ENCODE peak calls at places on chromosome 22, in ten cellular contexts. W is stomach, P is fibroblast of lung, D is tibial nerve, G is DND-41, Z is astrocyte of the spinal cord, J is IMR-90, V is foreskin fibroblast, C is GM23338, Q is uterus. S is an unnamed sample.

GRCh38 chr22:21449531-21450319 is 17.5 kb upstream of the TMEM191C start:
- DNase-seq in C (no peak), Z (no peak), P (peak), W (peak), Q (no peak), G (no peak), V (no peak), J (peak), D (peak), S (no peak)

GRCh38 chr22:50308597-50308935 is 1.1 kb upstream of the PLXNB2 start:
- DNase-seq in W (no peak), P (peak), G (no peak), D (peak), J (peak), V (peak), Q (peak), C (no peak), Z (no peak), S (no peak)

GRCh38 chr22:50250555-50251471 is at the start of gene HDAC10:
- DNase-seq in C (peak), J (peak), Q (peak), D (no peak), Z (peak), V (peak), G (peak), W (peak), P (peak), S (peak)

GRCh38 chr22:24796860-24797259 is 9.2 kb upstream of the SGSM1 start:
- DNase-seq in W (no peak), C (no peak), Z (no peak), J (no peak), P (no peak), D (no peak), V (no peak), G (no peak), Q (no peak), S (no peak)

GRCh38 chr22:48761546-48761945 is 1066.1 kb downstream of the BRD1 start:
- DNase-seq in D (peak), P (no peak), C (no peak), Q (no peak), W (peak), G (no peak), V (no peak), J (no peak), Z (no peak), S (peak)

GRCh38 chr22:30097861-30098260 is 17.6 kb downstream of the HORMAD2 start:
- DNase-seq in P (no peak), Q (no peak), Z (no peak), W (no peak), V (no peak), C (no peak), G (no peak), D (no peak), J (no peak), S (no peak)

GRCh38 chr22:26169312-26170111 is at the start of gene SEZ6L:
- DNase-seq in Z (no peak), G (no peak), D (no peak), P (no peak), Q (no peak), C (peak), W (no peak), J (no peak), V (no peak), S (peak)

GRCh38 chr22:30947821-30948454 is 20.6 kb downstream of the MORC2 start:
- DNase-seq in Z (peak), Q (no peak), C (peak), D (no peak), G (no peak), P (peak), J (peak), W (no peak), V (peak), S (no peak)

GRCh38 chr22:26835929-26836528 is 178.6 kb downstream of the MIAT start:
- DNase-seq in Q (no peak), D (peak), W (peak), J (peak), G (peak), P (peak), Z (peak), V (peak), C (peak), S (no peak)

DNA sequence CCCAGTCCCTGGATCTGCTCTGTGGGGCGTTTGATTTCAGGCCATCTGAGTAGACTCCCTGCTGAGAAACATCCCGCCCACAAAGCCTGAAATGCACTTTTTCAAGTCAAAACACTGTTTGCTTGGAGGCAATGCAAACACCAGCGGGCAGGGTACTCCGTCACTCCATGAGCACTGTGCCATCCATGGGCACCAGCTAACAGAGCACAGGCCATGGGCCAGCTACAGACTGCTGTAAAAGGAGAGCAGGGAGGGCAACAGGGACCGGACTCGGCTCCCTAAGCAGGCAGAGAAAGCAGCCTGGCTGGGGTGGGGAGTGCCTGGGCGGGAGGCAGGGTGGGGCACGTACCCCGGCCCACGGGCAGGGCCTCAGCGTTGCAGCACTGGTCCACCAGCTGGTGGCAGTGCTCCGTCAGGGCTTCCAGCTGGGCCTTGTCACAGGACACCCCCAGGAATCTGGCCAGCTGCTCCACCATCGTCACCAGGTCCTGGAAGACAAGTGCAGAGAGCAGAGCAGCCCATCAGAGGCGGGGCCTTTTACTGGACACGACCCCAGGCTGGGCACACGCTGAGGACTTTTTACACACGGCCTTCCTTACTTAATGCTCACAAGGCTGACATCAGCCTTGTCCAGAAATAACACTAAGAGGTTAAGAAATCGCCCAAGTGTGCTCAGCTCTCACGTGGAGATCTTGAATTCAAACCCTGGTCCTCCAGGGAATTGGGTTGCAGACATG is 16.8 kb upstream of the EFCAB6 start:
- DNase-seq in G (no peak), J (peak), Q (peak), C (peak), W (no peak), P (peak), Z (peak), D (peak), V (peak), S (no peak)
- TF ChIP-seq CTCF in G (no peak), J (peak), Q (no peak), C (no peak), W (no peak), P (peak), Z (peak), D (no peak), V (no peak), S (no peak)

DNA sequence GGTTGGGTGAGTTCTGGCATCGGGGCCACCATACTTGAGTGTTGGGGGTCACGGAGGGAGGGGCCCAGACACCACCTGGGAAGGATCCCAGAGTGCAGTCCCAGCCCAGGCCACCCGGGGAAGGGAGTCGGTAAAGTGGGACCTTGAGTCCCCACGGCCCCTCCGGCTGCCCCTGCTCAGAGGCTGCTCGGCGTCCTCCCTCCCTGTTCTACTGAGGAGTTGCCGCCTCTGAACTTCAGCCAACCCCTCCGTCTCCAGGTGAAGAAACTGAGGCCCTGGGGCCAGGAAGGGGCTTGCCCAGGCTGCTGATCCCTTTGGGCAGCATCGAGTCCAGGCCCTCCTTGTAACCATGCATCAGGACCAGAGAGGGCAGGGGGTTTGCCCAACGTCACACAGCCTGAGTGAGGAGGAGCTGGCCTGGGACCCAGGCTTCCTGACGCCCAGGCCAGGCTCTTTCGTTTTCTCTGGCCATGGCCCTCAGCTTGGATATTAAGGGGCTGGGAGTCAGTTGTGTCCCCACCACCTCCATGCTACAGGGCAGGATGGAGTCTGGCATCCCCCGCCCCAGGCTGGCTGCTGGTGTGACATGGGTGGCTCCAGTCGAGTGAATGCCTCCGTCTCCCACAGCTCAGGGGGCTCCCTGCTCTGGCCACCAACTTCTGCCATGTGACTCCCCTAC is 1.3 kb downstream of the PARVG start:
- DNase-seq in G (no peak), V (no peak), P (no peak), C (no peak), J (no peak), W (no peak), Z (no peak), D (no peak), Q (no peak), S (no peak)
- TF ChIP-seq CTCF in G (peak), V (no peak), P (no peak), C (no peak), J (no peak), W (no peak), Z (no peak), D (no peak), Q (no peak), S (no peak)

GRCh38 chr22:46827781-46828180 is 65.3 kb downstream of the TBC1D22A start:
- DNase-seq in J (no peak), V (no peak), W (no peak), C (no peak), Q (no peak), Z (no peak), P (no peak), G (no peak), D (no peak), S (no peak)
- TF ChIP-seq CTCF in J (no peak), V (no peak), W (no peak), C (no peak), Q (no peak), Z (no peak), P (no peak), G (peak), D (no peak), S (no peak)

GRCh38 chr22:22683668-22684361 is 39.4 kb downstream of the GGTLC2 start:
- DNase-seq in P (no peak), Q (no peak), V (no peak), J (no peak), Z (no peak), D (no peak), W (no peak), G (no peak), C (no peak), S (no peak)

GRCh38 chr22:22682807-22683667 is 38.6 kb downstream of the GGTLC2 start:
- DNase-seq in W (no peak), J (peak), G (no peak), Z (peak), C (no peak), P (peak), V (peak), D (no peak), Q (no peak), S (no peak)

GRCh38 chr22:22682196-22682595 is 37.8 kb downstream of the GGTLC2 start:
- DNase-seq in P (no peak), Z (no peak), J (no peak), D (no peak), W (no peak), G (no peak), V (no peak), Q (no peak), C (no peak), S (no peak)

GRCh38 chr22:22685586-22685985 is 41.2 kb downstream of the GGTLC2 start:
- DNase-seq in D (no peak), V (no peak), J (no peak), Z (no peak), P (no peak), G (no peak), Q (no peak), W (no peak), C (no peak), S (no peak)

GRCh38 chr22:22684605-22685561 is 40.5 kb downstream of the GGTLC2 start:
- DNase-seq in W (no peak), J (peak), Z (peak), D (no peak), C (peak), G (peak), Q (no peak), V (peak), P (peak), S (no peak)
- TF ChIP-seq CTCF in W (no peak), J (peak), Z (peak), D (no peak), C (peak), G (peak), Q (no peak), V (peak), P (peak), S (no peak)

DNA sequence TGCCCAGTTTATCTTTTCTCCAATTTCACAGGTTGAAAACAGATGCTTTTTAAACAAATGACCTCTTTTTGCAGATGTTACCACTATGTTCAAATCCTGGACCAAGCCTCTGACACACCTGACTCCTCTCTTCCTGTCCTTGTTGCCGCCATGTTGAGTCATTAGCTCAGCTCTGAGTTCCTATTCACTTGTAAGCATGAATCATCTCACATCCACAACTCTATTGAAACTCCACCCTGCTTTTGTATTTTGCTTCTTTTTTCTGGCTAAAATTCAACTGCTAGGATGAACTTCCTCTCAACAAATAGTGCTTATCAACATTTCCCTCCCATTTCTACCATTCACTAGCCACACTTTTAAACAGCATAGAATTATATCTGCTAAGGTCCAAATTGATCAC is 4.1 kb downstream of the JOSD1 start:
- DNase-seq in C (no peak), Z (peak), Q (no peak), J (peak), D (no peak), G (no peak), P (peak), V (peak), W (no peak), S (no peak)
- TF ChIP-seq CTCF in C (no peak), Z (no peak), Q (no peak), J (no peak), D (no peak), G (no peak), P (no peak), V (no peak), W (no peak), S (no peak)

DNA sequence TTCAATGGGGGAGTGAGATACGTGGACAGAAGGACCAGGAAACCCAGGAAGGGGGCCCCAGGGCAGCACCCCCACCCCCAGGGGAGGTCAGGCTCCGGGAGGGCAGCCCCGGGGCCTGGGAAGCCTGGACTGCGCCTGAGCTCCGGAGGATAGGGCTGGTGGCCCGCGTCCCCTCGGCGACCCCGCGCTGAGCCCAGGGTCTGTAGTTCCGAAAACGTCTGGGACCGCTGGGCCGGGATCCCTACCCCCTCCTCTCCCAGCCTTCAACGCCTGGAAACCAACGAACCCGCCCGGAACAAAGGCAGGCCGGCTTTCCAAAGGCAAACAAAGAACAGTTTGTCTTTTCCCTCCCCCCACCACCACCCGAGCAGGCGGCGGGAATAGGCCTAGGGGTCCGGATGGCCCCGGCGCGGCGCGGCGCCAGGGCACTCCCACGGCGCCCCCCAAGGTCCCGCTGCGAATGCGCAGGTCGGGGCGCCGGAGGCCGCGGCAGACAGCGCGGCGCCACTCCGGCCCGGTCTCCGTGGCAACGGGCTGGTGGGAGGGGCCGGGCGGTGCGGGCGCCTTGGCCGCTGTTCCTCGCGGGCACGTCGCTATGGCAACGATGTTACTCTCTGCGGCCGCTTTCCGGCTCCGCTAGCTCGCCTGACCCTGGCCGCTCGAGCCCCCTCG is 58.5 kb downstream of the IGLL1 start:
- DNase-seq in Q (peak), Z (peak), C (peak), V (peak), D (peak), J (peak), W (peak), G (peak), P (peak), S (peak)
- TF ChIP-seq CTCF in Q (peak), Z (no peak), C (no peak), V (no peak), D (peak), J (peak), W (no peak), G (peak), P (no peak), S (no peak)

GRCh38 chr22:39661842-39662676 is 91.5 kb downstream of the CACNA1I start:
- DNase-seq in D (no peak), V (no peak), W (peak), C (peak), G (no peak), Q (no peak), P (no peak), J (no peak), Z (no peak), S (no peak)

GRCh38 chr22:39661501-39661841 is 90.9 kb downstream of the CACNA1I start:
- DNase-seq in G (no peak), V (no peak), W (no peak), D (no peak), C (no peak), Q (no peak), J (no peak), Z (no peak), P (no peak), S (no peak)

GRCh38 chr22:39664485-39665200 is 94.1 kb downstream of the CACNA1I start:
- DNase-seq in C (peak), Z (no peak), J (no peak), D (no peak), Q (no peak), W (no peak), V (no peak), G (no peak), P (no peak), S (no peak)

GRCh38 chr22:39663751-39664150 is 93.2 kb downstream of the CACNA1I start:
- DNase-seq in J (no peak), D (no peak), W (peak), G (no peak), Z (no peak), C (peak), Q (no peak), V (no peak), P (no peak), S (no peak)

GRCh38 chr22:39662677-39663034 is 92.1 kb downstream of the CACNA1I start:
- DNase-seq in Q (no peak), G (no peak), J (no peak), Z (no peak), W (no peak), P (no peak), V (no peak), C (peak), D (no peak), S (no peak)
- TF ChIP-seq CTCF in Q (no peak), G (no peak), J (no peak), Z (no peak), W (no peak), P (no peak), V (no peak), C (peak), D (no peak), S (no peak)

GRCh38 chr22:41619979-41620645 is 731 bp downstream of the DESI1 start:
- DNase-seq in G (peak), P (no peak), Z (no peak), W (peak), Q (peak), J (no peak), C (peak), V (peak), D (no peak), S (peak)
- TF ChIP-seq CTCF in G (peak), P (no peak), Z (no peak), W (no peak), Q (no peak), J (no peak), C (no peak), V (no peak), D (no peak), S (no peak)

DNA sequence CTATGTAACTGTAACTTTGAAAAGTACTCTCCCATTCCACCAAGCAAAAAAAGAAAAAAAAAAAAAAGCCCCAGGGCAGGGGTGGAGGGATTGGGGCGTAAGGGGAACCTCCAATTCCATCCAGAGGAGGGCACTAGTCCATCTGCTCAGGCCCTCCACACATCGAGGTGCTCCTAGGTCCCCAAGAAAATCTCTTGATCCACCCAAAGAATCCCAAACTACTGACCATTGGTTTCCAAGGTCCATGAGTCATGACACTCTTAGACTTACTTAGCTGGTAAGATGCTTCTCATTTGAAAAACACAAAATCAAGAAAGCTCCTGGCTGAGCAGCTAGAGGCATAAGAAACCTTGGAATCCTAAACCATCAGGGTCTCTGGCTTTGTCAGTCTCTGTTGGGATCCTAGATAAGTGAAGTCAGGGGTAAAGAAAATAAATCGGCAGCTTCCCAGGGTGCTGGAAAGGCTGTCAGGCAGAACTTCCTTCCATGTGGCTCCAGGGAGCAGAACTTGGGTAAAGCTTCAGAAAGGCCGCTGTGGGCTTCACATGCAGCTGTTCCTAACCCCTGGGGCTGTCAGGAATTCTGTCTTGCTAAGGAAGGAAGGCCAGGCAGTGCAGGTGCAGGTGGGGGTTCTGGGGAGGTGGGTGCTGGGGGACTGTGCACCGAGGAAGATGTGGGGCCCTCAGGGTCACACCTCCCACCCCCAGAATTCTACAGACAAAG is 49.4 kb upstream of the ADA2 start:
- DNase-seq in P (no peak), W (no peak), V (no peak), Q (no peak), J (no peak), D (no peak), Z (no peak), G (no peak), C (peak), S (no peak)
- TF ChIP-seq CTCF in P (peak), W (no peak), V (no peak), Q (no peak), J (no peak), D (no peak), Z (peak), G (peak), C (peak), S (no peak)

S was measured in mesothelial cell of epicardium.